ENCODE peak calls at places on chromosomes 11 and 22, in nine cellular contexts. One of them, this sample, is unnamed.
A peak's percentile ranks its signal among the peaks of the same experiment; 100 is the strongest.

GRCh38 chr11:77752518-77752917 is 68.0 kb downstream of the RSF1 start:
- DNase-seq in mucosa of descending colon: no peak
- DNase-seq in RWPE1: no peak
- DNase-seq in WERI-Rb-1: no peak
- DNase-seq in fibroblast of pulmonary artery: no peak
- DNase-seq in HCT116: no peak
- DNase-seq in tibial nerve: no peak
- DNase-seq in fibroblast of lung: peak; percentile 5
- DNase-seq in progenitor cell of endocrine pancreas: no peak
- DNase-seq in this sample: no peak

GRCh38 chr11:66680966-66681645 is 3.4 kb upstream of the RBM4B start:
- DNase-seq in RWPE1: no peak
- DNase-seq in progenitor cell of endocrine pancreas: no peak
- DNase-seq in WERI-Rb-1: no peak
- DNase-seq in tibial nerve: no peak
- DNase-seq in HCT116: no peak
- DNase-seq in fibroblast of lung: no peak
- DNase-seq in mucosa of descending colon: no peak
- DNase-seq in fibroblast of pulmonary artery: no peak
- DNase-seq in this sample: no peak

GRCh38 chr22:31753005-31753633 is 700 bp upstream of the DEPDC5 start:
- DNase-seq in WERI-Rb-1: peak; percentile 83
- DNase-seq in mucosa of descending colon: peak; percentile 55
- DNase-seq in fibroblast of pulmonary artery: no peak
- DNase-seq in tibial nerve: peak; percentile 9
- DNase-seq in fibroblast of lung: no peak
- DNase-seq in HCT116: no peak
- DNase-seq in progenitor cell of endocrine pancreas: peak; percentile 61
- DNase-seq in RWPE1: peak; percentile 5
- DNase-seq in this sample: no peak

GRCh38 chr22:37762389-37762836 is 45.3 kb upstream of the GCAT start:
- DNase-seq in progenitor cell of endocrine pancreas: no peak
- DNase-seq in fibroblast of pulmonary artery: no peak
- DNase-seq in tibial nerve: no peak
- DNase-seq in HCT116: no peak
- DNase-seq in RWPE1: no peak
- DNase-seq in WERI-Rb-1: no peak
- DNase-seq in mucosa of descending colon: no peak
- DNase-seq in fibroblast of lung: no peak
- DNase-seq in this sample: no peak

GRCh38 chr11:37946155-37946766 is 1348.2 kb upstream of the RAG2 start:
- DNase-seq in fibroblast of lung: peak; percentile 59
- DNase-seq in fibroblast of pulmonary artery: peak; percentile 76
- DNase-seq in mucosa of descending colon: no peak
- DNase-seq in progenitor cell of endocrine pancreas: no peak
- DNase-seq in HCT116: no peak
- DNase-seq in RWPE1: no peak
- DNase-seq in tibial nerve: no peak
- DNase-seq in WERI-Rb-1: peak; percentile 36
- DNase-seq in this sample: no peak

GRCh38 chr22:44231229-44231628 is 50.5 kb downstream of the PARVG start:
- DNase-seq in fibroblast of pulmonary artery: no peak
- DNase-seq in RWPE1: no peak
- DNase-seq in mucosa of descending colon: no peak
- DNase-seq in tibial nerve: no peak
- DNase-seq in progenitor cell of endocrine pancreas: no peak
- DNase-seq in HCT116: no peak
- DNase-seq in WERI-Rb-1: no peak
- DNase-seq in fibroblast of lung: no peak
- DNase-seq in this sample: no peak

GRCh38 chr11:84412862-84413261 is 1126.7 kb upstream of the CCDC90B start:
- DNase-seq in RWPE1: no peak
- DNase-seq in progenitor cell of endocrine pancreas: no peak
- DNase-seq in HCT116: no peak
- DNase-seq in WERI-Rb-1: no peak
- DNase-seq in fibroblast of pulmonary artery: no peak
- DNase-seq in tibial nerve: no peak
- DNase-seq in mucosa of descending colon: no peak
- DNase-seq in fibroblast of lung: no peak
- DNase-seq in this sample: no peak

GRCh38 chr11:126024143-126024542 is 38.5 kb downstream of the CDON start:
- DNase-seq in fibroblast of pulmonary artery: no peak
- DNase-seq in RWPE1: no peak
- DNase-seq in progenitor cell of endocrine pancreas: no peak
- DNase-seq in HCT116: no peak
- DNase-seq in mucosa of descending colon: no peak
- DNase-seq in tibial nerve: no peak
- DNase-seq in fibroblast of lung: no peak
- DNase-seq in WERI-Rb-1: no peak
- DNase-seq in this sample: no peak

GRCh38 chr11:114257621-114258558 is 38.3 kb upstream of the NNMT start:
- DNase-seq in progenitor cell of endocrine pancreas: peak; percentile 27
- DNase-seq in WERI-Rb-1: peak; percentile 79
- DNase-seq in mucosa of descending colon: no peak
- DNase-seq in fibroblast of pulmonary artery: peak; percentile 64
- DNase-seq in HCT116: no peak
- DNase-seq in fibroblast of lung: peak; percentile 89
- DNase-seq in RWPE1: no peak
- DNase-seq in tibial nerve: peak; percentile 66
- DNase-seq in this sample: no peak

GRCh38 chr11:3126207-3126865 is 38.8 kb downstream of the OSBPL5 start:
- DNase-seq in WERI-Rb-1: no peak
- DNase-seq in RWPE1: peak; percentile 30
- DNase-seq in HCT116: peak; percentile 79
- DNase-seq in mucosa of descending colon: peak; percentile 91
- DNase-seq in fibroblast of lung: no peak
- DNase-seq in fibroblast of pulmonary artery: no peak
- DNase-seq in tibial nerve: no peak
- DNase-seq in progenitor cell of endocrine pancreas: no peak
- DNase-seq in this sample: no peak

GRCh38 chr22:45083659-45084305 is 74.0 kb upstream of the PHF21B start:
- DNase-seq in WERI-Rb-1: peak; percentile 34
- DNase-seq in RWPE1: peak; percentile 21
- DNase-seq in fibroblast of pulmonary artery: peak; percentile 34
- DNase-seq in fibroblast of lung: peak; percentile 43
- DNase-seq in HCT116: no peak
- DNase-seq in tibial nerve: no peak
- DNase-seq in progenitor cell of endocrine pancreas: no peak
- DNase-seq in mucosa of descending colon: no peak
- DNase-seq in this sample: no peak

GRCh38 chr22:27476318-27476717 is 325.2 kb downstream of the MN1 start:
- DNase-seq in fibroblast of lung: no peak
- DNase-seq in WERI-Rb-1: no peak
- DNase-seq in mucosa of descending colon: no peak
- DNase-seq in tibial nerve: no peak
- DNase-seq in RWPE1: no peak
- DNase-seq in fibroblast of pulmonary artery: no peak
- DNase-seq in HCT116: no peak
- DNase-seq in progenitor cell of endocrine pancreas: no peak
- DNase-seq in this sample: no peak
- TF ChIP-seq CTCF in fibroblast of lung: no peak
- TF ChIP-seq CTCF in WERI-Rb-1: no peak
- TF ChIP-seq CTCF in mucosa of descending colon: no peak
- TF ChIP-seq CTCF in tibial nerve: no peak
- TF ChIP-seq CTCF in RWPE1: no peak
- TF ChIP-seq CTCF in fibroblast of pulmonary artery: no peak
- TF ChIP-seq CTCF in HCT116: no peak
- TF ChIP-seq CTCF in progenitor cell of endocrine pancreas: no peak
- TF ChIP-seq CTCF in this sample: no peak

DNA sequence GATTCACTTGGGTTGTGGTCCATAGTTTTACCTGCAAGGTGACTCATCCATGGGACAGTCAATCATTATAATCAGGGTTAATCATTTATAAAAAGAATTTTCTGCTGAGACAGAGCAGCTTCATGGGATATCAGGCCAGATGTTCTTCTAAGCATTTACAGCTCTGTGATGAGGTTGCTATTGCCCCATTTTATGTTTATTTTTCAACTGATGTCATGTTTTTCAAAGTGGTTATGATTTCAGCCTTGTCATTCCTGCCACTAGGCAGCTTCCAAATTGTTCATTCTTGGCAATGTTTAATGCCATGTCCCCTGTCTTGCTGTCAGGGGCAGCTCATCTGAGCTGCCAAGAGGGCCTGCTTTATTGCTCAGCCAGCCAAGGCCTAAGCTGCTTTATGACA is 35.9 kb upstream of the ZBED5 start:
- DNase-seq in progenitor cell of endocrine pancreas: no peak
- DNase-seq in fibroblast of lung: peak; percentile 96
- DNase-seq in mucosa of descending colon: no peak
- DNase-seq in HCT116: no peak
- DNase-seq in WERI-Rb-1: no peak
- DNase-seq in RWPE1: no peak
- DNase-seq in fibroblast of pulmonary artery: peak; percentile 51
- DNase-seq in tibial nerve: no peak
- DNase-seq in this sample: no peak
- TF ChIP-seq CTCF in progenitor cell of endocrine pancreas: no peak
- TF ChIP-seq CTCF in fibroblast of lung: peak; percentile 53
- TF ChIP-seq CTCF in mucosa of descending colon: peak; percentile 10
- TF ChIP-seq CTCF in HCT116: peak; percentile 40
- TF ChIP-seq CTCF in WERI-Rb-1: no peak
- TF ChIP-seq CTCF in RWPE1: no peak
- TF ChIP-seq CTCF in fibroblast of pulmonary artery: no peak
- TF ChIP-seq CTCF in tibial nerve: no peak
- TF ChIP-seq CTCF in this sample: no peak

GRCh38 chr11:100525635-100526034 is 161.5 kb upstream of the ARHGAP42 start:
- DNase-seq in HCT116: peak; percentile 3
- DNase-seq in mucosa of descending colon: no peak
- DNase-seq in fibroblast of pulmonary artery: no peak
- DNase-seq in tibial nerve: no peak
- DNase-seq in WERI-Rb-1: peak; percentile 32
- DNase-seq in fibroblast of lung: no peak
- DNase-seq in RWPE1: no peak
- DNase-seq in progenitor cell of endocrine pancreas: no peak
- DNase-seq in this sample: no peak
- TF ChIP-seq CTCF in HCT116: peak; percentile 76
- TF ChIP-seq CTCF in mucosa of descending colon: no peak
- TF ChIP-seq CTCF in fibroblast of pulmonary artery: no peak
- TF ChIP-seq CTCF in tibial nerve: no peak
- TF ChIP-seq CTCF in WERI-Rb-1: peak; percentile 67
- TF ChIP-seq CTCF in fibroblast of lung: no peak
- TF ChIP-seq CTCF in RWPE1: no peak
- TF ChIP-seq CTCF in progenitor cell of endocrine pancreas: peak; percentile 19
- TF ChIP-seq CTCF in this sample: no peak

GRCh38 chr11:118167906-118168305 is 8.5 kb downstream of the SCN2B start:
- DNase-seq in progenitor cell of endocrine pancreas: no peak
- DNase-seq in RWPE1: no peak
- DNase-seq in fibroblast of pulmonary artery: no peak
- DNase-seq in fibroblast of lung: no peak
- DNase-seq in mucosa of descending colon: no peak
- DNase-seq in WERI-Rb-1: no peak
- DNase-seq in tibial nerve: no peak
- DNase-seq in HCT116: no peak
- DNase-seq in this sample: no peak
- TF ChIP-seq CTCF in progenitor cell of endocrine pancreas: no peak
- TF ChIP-seq CTCF in RWPE1: no peak
- TF ChIP-seq CTCF in fibroblast of pulmonary artery: no peak
- TF ChIP-seq CTCF in fibroblast of lung: no peak
- TF ChIP-seq CTCF in mucosa of descending colon: no peak
- TF ChIP-seq CTCF in WERI-Rb-1: no peak
- TF ChIP-seq CTCF in tibial nerve: no peak
- TF ChIP-seq CTCF in HCT116: no peak
- TF ChIP-seq CTCF in this sample: no peak

GRCh38 chr11:64553554-64554201 is 37.3 kb upstream of the SLC22A12 start:
- DNase-seq in mucosa of descending colon: peak; percentile 71
- DNase-seq in RWPE1: peak; percentile 36
- DNase-seq in fibroblast of lung: peak; percentile 59
- DNase-seq in WERI-Rb-1: peak; percentile 72
- DNase-seq in progenitor cell of endocrine pancreas: peak; percentile 58
- DNase-seq in HCT116: no peak
- DNase-seq in fibroblast of pulmonary artery: peak; percentile 70
- DNase-seq in tibial nerve: peak; percentile 75
- DNase-seq in this sample: peak; percentile 58
- TF ChIP-seq CTCF in mucosa of descending colon: peak; percentile 99
- TF ChIP-seq CTCF in RWPE1: peak; percentile 94
- TF ChIP-seq CTCF in fibroblast of lung: peak; percentile 93
- TF ChIP-seq CTCF in WERI-Rb-1: peak; percentile 91
- TF ChIP-seq CTCF in progenitor cell of endocrine pancreas: peak; percentile 97
- TF ChIP-seq CTCF in HCT116: peak; percentile 95
- TF ChIP-seq CTCF in fibroblast of pulmonary artery: peak; percentile 99
- TF ChIP-seq CTCF in tibial nerve: peak; percentile 95
- TF ChIP-seq CTCF in this sample: peak; percentile 87

GRCh38 chr22:24925586-24926427 is 20.7 kb downstream of the LHFPL7 start:
- DNase-seq in tibial nerve: no peak
- DNase-seq in fibroblast of pulmonary artery: no peak
- DNase-seq in RWPE1: no peak
- DNase-seq in fibroblast of lung: no peak
- DNase-seq in mucosa of descending colon: no peak
- DNase-seq in WERI-Rb-1: no peak
- DNase-seq in progenitor cell of endocrine pancreas: no peak
- DNase-seq in HCT116: no peak
- DNase-seq in this sample: no peak
- TF ChIP-seq CTCF in tibial nerve: no peak
- TF ChIP-seq CTCF in fibroblast of pulmonary artery: no peak
- TF ChIP-seq CTCF in RWPE1: no peak
- TF ChIP-seq CTCF in fibroblast of lung: no peak
- TF ChIP-seq CTCF in mucosa of descending colon: no peak
- TF ChIP-seq CTCF in WERI-Rb-1: no peak
- TF ChIP-seq CTCF in progenitor cell of endocrine pancreas: no peak
- TF ChIP-seq CTCF in HCT116: no peak
- TF ChIP-seq CTCF in this sample: no peak

This sample was measured in D721Med.